ENCODE peak calls at places on chromosomes 5 and 9, in six cellular contexts. One of them, this sample, is unnamed.

GRCh38 chr5:5014836-5015235 is 125.3 kb upstream of the ADAMTS16 start:
- DNase-seq in IMR-90: no peak
- DNase-seq in mesenchymal stem cell: no peak
- DNase-seq in neuronal stem cell: peak; percentile 57
- DNase-seq in mesendoderm: peak; percentile 44
- DNase-seq in H9: no peak
- DNase-seq in this sample: no peak

GRCh38 chr5:112755703-112756102 is 18.0 kb downstream of the APC start:
- DNase-seq in mesendoderm: no peak
- DNase-seq in mesenchymal stem cell: no peak
- DNase-seq in IMR-90: no peak
- DNase-seq in H9: no peak
- DNase-seq in neuronal stem cell: no peak
- DNase-seq in this sample: no peak

GRCh38 chr9:127589955-127590370 is 22.1 kb upstream of the STXBP1 start:
- DNase-seq in mesendoderm: peak; percentile 72
- DNase-seq in IMR-90: peak; percentile 77
- DNase-seq in neuronal stem cell: peak; percentile 68
- DNase-seq in mesenchymal stem cell: peak; percentile 77
- DNase-seq in H9: peak; percentile 70
- DNase-seq in this sample: peak; percentile 68

GRCh38 chr9:137277329-137278041 is at the start of gene TOR4A:
- DNase-seq in mesenchymal stem cell: peak; percentile 93
- DNase-seq in H9: peak; percentile 92
- DNase-seq in mesendoderm: peak; percentile 94
- DNase-seq in IMR-90: peak; percentile 86
- DNase-seq in neuronal stem cell: no peak
- DNase-seq in this sample: peak; percentile 86

GRCh38 chr9:31824860-31825259 is 559.6 kb upstream of the ACO1 start:
- DNase-seq in neuronal stem cell: no peak
- DNase-seq in mesendoderm: peak; percentile 14
- DNase-seq in H9: no peak
- DNase-seq in mesenchymal stem cell: no peak
- DNase-seq in IMR-90: no peak
- DNase-seq in this sample: no peak

GRCh38 chr9:13755551-13755950 is 476.1 kb upstream of the MPDZ start:
- DNase-seq in neuronal stem cell: no peak
- DNase-seq in IMR-90: no peak
- DNase-seq in mesendoderm: no peak
- DNase-seq in H9: no peak
- DNase-seq in mesenchymal stem cell: no peak
- DNase-seq in this sample: no peak

GRCh38 chr9:107633375-107633774 is 143.8 kb upstream of the KLF4 start:
- DNase-seq in mesendoderm: no peak
- DNase-seq in mesenchymal stem cell: no peak
- DNase-seq in H9: no peak
- DNase-seq in IMR-90: no peak
- DNase-seq in neuronal stem cell: no peak
- DNase-seq in this sample: no peak

GRCh38 chr5:155728146-155728856 is 598.7 kb upstream of the SGCD start:
- DNase-seq in mesenchymal stem cell: peak; percentile 11
- DNase-seq in IMR-90: peak; percentile 16
- DNase-seq in neuronal stem cell: peak; percentile 52
- DNase-seq in H9: peak; percentile 72
- DNase-seq in mesendoderm: peak; percentile 73
- DNase-seq in this sample: no peak

GRCh38 chr5:14574124-14574523 is 7.5 kb upstream of the OTULINL start:
- DNase-seq in mesendoderm: no peak
- DNase-seq in mesenchymal stem cell: no peak
- DNase-seq in IMR-90: no peak
- DNase-seq in neuronal stem cell: no peak
- DNase-seq in H9: no peak
- DNase-seq in this sample: no peak

GRCh38 chr5:891117-891836 is 1.3 kb downstream of the BRD9 start:
- DNase-seq in neuronal stem cell: no peak
- DNase-seq in mesenchymal stem cell: peak; percentile 30
- DNase-seq in IMR-90: no peak
- DNase-seq in H9: peak; percentile 71
- DNase-seq in mesendoderm: peak; percentile 66
- DNase-seq in this sample: peak; percentile 58

GRCh38 chr5:175789670-175790069 is 81.7 kb upstream of the CPLX2 start:
- DNase-seq in IMR-90: no peak
- DNase-seq in neuronal stem cell: no peak
- DNase-seq in mesenchymal stem cell: no peak
- DNase-seq in H9: no peak
- DNase-seq in mesendoderm: no peak
- DNase-seq in this sample: no peak

GRCh38 chr9:131845286-131846011 is 105.6 kb upstream of the RAPGEF1 start:
- DNase-seq in mesenchymal stem cell: no peak
- DNase-seq in mesendoderm: no peak
- DNase-seq in H9: no peak
- DNase-seq in neuronal stem cell: no peak
- DNase-seq in IMR-90: no peak
- DNase-seq in this sample: no peak

GRCh38 chr5:124480022-124480421 is 266.4 kb downstream of the ZNF608 start:
- DNase-seq in mesendoderm: no peak
- DNase-seq in H9: no peak
- DNase-seq in neuronal stem cell: no peak
- DNase-seq in IMR-90: no peak
- DNase-seq in mesenchymal stem cell: no peak
- DNase-seq in this sample: no peak

GRCh38 chr5:6713274-6714181 is at the start of gene TENT4A:
- DNase-seq in IMR-90: no peak
- DNase-seq in mesenchymal stem cell: no peak
- DNase-seq in neuronal stem cell: no peak
- DNase-seq in mesendoderm: no peak
- DNase-seq in H9: no peak
- DNase-seq in this sample: no peak

GRCh38 chr5:168679515-168679920 is 100.3 kb upstream of the PANK3 start:
- DNase-seq in mesenchymal stem cell: peak; percentile 71
- DNase-seq in mesendoderm: peak; percentile 91
- DNase-seq in IMR-90: peak; percentile 70
- DNase-seq in neuronal stem cell: peak; percentile 89
- DNase-seq in H9: peak; percentile 91
- DNase-seq in this sample: peak; percentile 92

GRCh38 chr9:127567898-127568617 is 44.0 kb upstream of the STXBP1 start:
- DNase-seq in mesendoderm: peak; percentile 64
- DNase-seq in mesenchymal stem cell: no peak
- DNase-seq in IMR-90: no peak
- DNase-seq in H9: peak; percentile 55
- DNase-seq in neuronal stem cell: no peak
- DNase-seq in this sample: no peak

GRCh38 chr5:89662499-89662898 is 747.1 kb downstream of the CETN3 start:
- DNase-seq in IMR-90: no peak
- DNase-seq in mesenchymal stem cell: no peak
- DNase-seq in mesendoderm: no peak
- DNase-seq in neuronal stem cell: no peak
- DNase-seq in H9: no peak
- DNase-seq in this sample: no peak

DNA sequence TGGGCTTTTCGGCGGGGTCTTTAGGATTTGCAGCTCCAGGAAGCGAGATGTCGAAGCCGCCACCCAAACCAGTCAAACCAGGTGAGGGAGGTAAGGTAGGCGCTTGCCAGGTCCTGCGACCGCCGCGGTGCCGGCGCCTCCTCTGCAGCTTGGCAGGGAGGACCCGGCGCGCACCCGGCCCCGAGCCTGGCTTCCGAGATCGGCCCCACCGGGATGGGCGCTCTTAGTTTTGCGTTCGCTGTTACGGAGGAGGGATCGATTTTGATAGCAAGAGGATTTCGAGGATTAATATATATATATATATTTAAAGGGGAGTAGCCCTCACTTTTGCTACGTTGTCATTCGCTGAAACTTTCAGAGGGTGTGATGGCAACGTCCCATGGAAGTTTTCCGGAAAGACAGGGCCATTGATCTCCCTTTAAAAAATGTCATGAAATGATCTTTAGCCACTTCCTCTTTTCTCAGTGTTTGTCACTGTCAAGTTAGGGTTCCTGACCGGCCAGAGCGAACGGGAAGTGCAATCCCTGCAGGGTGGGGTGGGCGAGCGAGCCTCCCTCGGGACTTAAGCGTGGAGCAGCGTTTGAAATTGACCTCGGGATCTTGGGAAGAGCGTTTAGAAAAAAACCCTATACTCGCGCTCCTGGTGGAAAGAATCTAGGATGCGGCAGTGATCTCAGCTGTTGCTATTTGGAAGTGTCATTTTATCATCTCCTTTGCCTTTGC is 493 bp downstream of the OSTF1 start:
- DNase-seq in mesendoderm: peak; percentile 89
- DNase-seq in IMR-90: peak; percentile 68
- DNase-seq in mesenchymal stem cell: peak; percentile 88
- DNase-seq in H9: peak; percentile 39
- DNase-seq in neuronal stem cell: no peak
- DNase-seq in this sample: peak; percentile 52
- H2BK5ac ChIP-seq in mesendoderm: no peak overlapping the region
- H2BK5ac ChIP-seq in IMR-90: peak overlapping the region; percentile 28
- H2BK5ac ChIP-seq in mesenchymal stem cell: no peak overlapping the region
- H2BK5ac ChIP-seq in H9: no peak overlapping the region
- H2BK5ac ChIP-seq in neuronal stem cell: no peak overlapping the region
- H2BK5ac ChIP-seq in this sample: no peak overlapping the region

DNA sequence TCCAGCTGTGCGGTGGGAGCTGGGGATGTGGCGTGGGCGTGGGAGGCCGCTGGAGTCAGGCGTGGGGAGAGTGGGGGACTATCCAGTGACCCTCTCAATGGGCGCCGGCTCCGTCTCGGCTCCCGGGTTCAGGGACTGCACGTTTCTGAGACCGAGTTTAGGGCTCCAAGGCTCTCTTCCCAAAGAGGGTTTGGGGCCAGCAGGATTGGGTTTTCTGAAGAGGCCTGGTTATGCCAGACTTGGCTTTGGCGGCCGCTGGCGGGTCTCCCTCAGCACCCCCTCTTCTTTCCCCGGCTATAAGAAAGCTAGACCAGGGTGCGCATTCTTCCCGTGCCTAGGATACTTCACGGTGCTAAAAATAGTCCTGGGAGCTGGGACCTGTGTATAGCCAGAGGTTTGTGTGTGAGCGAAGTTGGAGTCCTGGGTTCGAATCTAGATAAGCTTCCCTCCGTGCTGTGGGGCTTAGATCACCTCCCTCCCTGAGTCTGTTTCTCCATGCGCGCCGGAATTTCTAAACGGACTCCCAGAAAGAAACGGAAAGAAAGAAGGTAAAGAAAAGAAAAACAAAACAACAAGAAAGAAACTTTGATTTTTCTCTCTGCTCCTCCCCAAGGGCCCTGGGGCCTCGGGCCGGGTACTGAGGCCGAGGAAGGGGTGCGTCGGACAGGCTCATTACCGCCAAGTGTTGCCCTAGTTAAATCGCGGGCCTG is 5.0 kb downstream of the HAND1 start:
- DNase-seq in mesendoderm: peak; percentile 71
- DNase-seq in H9: peak; percentile 52
- DNase-seq in IMR-90: no peak
- DNase-seq in neuronal stem cell: peak; percentile 26
- DNase-seq in mesenchymal stem cell: no peak
- DNase-seq in this sample: no peak
- H2BK5ac ChIP-seq in mesendoderm: no peak overlapping the region
- H2BK5ac ChIP-seq in H9: no peak overlapping the region
- H2BK5ac ChIP-seq in IMR-90: no peak overlapping the region
- H2BK5ac ChIP-seq in neuronal stem cell: no peak overlapping the region
- H2BK5ac ChIP-seq in mesenchymal stem cell: no peak overlapping the region
- H2BK5ac ChIP-seq in this sample: peak overlapping the region; percentile 60

GRCh38 chr5:8714197-8714596 is 831.7 kb downstream of the SEMA5A start:
- DNase-seq in mesenchymal stem cell: no peak
- DNase-seq in IMR-90: no peak
- DNase-seq in mesendoderm: no peak
- DNase-seq in neuronal stem cell: no peak
- DNase-seq in H9: no peak
- DNase-seq in this sample: no peak
- H2BK5ac ChIP-seq in mesenchymal stem cell: no peak overlapping the region
- H2BK5ac ChIP-seq in IMR-90: no peak overlapping the region
- H2BK5ac ChIP-seq in mesendoderm: no peak overlapping the region
- H2BK5ac ChIP-seq in neuronal stem cell: no peak overlapping the region
- H2BK5ac ChIP-seq in H9: no peak overlapping the region
- H2BK5ac ChIP-seq in this sample: no peak overlapping the region

GRCh38 chr9:34653610-34654072 is 1.7 kb downstream of the IL11RA start:
- DNase-seq in neuronal stem cell: no peak
- DNase-seq in mesenchymal stem cell: peak; percentile 42
- DNase-seq in H9: no peak
- DNase-seq in mesendoderm: no peak
- DNase-seq in IMR-90: peak; percentile 20
- DNase-seq in this sample: no peak
- H2BK5ac ChIP-seq in neuronal stem cell: peak overlapping the region; percentile 49
- H2BK5ac ChIP-seq in mesenchymal stem cell: no peak overlapping the region
- H2BK5ac ChIP-seq in H9: no peak overlapping the region
- H2BK5ac ChIP-seq in mesendoderm: no peak overlapping the region
- H2BK5ac ChIP-seq in IMR-90: peak overlapping the region; percentile 80
- H2BK5ac ChIP-seq in this sample: peak overlapping the region; percentile 68